ENCODE peak calls at places on chromosomes 12 and 14, in eight cellular contexts. U is colonic mucosa, H is GM23338, M is stomach, S is uterus, A is GM10248, N is WERI-Rb-1, Y is right lobe of liver. Q is an unnamed sample.

GRCh38 chr12:62003217-62003616 is 257.0 kb upstream of the USP15 start:
- DNase-seq in U (no peak), H (no peak), M (no peak), S (no peak), A (no peak), N (no peak), Y (no peak), Q (no peak)

GRCh38 chr12:117100251-117100650 is 1.0 kb upstream of the TESC start:
- DNase-seq in U (no peak), H (peak; percentile 69), M (no peak), S (no peak), A (no peak), N (peak; percentile 48), Y (no peak), Q (no peak)

GRCh38 chr14:62743569-62743968 is 301.7 kb downstream of the KCNH5 start:
- DNase-seq in U (no peak), H (peak; percentile 13), M (no peak), S (no peak), A (no peak), N (no peak), Y (no peak), Q (no peak)

GRCh38 chr12:2631613-2632350 is 163.0 kb upstream of the FKBP4 start:
- DNase-seq in U (no peak), H (no peak), M (no peak), S (no peak), A (no peak), N (no peak), Y (no peak), Q (no peak)

GRCh38 chr14:105378199-105378598 is 20.1 kb upstream of the TEX22 start:
- DNase-seq in U (no peak), H (no peak), M (no peak), S (no peak), A (no peak), N (no peak), Y (no peak), Q (no peak)

GRCh38 chr14:100726812-100727564 is at the start of gene DLK1:
- DNase-seq in U (no peak), H (peak; percentile 67), M (no peak), S (no peak), A (no peak), N (no peak), Y (no peak), Q (no peak)

GRCh38 chr12:132282950-132283771 is 46.2 kb downstream of the GALNT9 start:
- DNase-seq in U (no peak), H (peak; percentile 51), M (no peak), S (no peak), A (no peak), N (peak; percentile 87), Y (no peak), Q (no peak)

GRCh38 chr14:105646175-105646574 is 119.8 kb downstream of the TMEM121 start:
- DNase-seq in U (no peak), H (no peak), M (no peak), S (no peak), A (no peak), N (no peak), Y (peak; percentile 93), Q (no peak)

GRCh38 chr12:2396448-2396871 is 343.7 kb downstream of the CACNA1C start:
- DNase-seq in U (peak; percentile 22), H (no peak), M (no peak), S (peak; percentile 64), A (no peak), N (no peak), Y (no peak), Q (no peak)

GRCh38 chr12:81209001-81209400 is 131.1 kb downstream of the ACSS3 start:
- DNase-seq in U (no peak), H (no peak), M (no peak), S (peak; percentile 20), A (no peak), N (no peak), Y (no peak), Q (no peak)

GRCh38 chr14:59265808-59266207 is 77.3 kb downstream of the DAAM1 start:
- DNase-seq in U (no peak), H (no peak), M (no peak), S (no peak), A (no peak), N (no peak), Y (no peak), Q (peak; percentile 52)

GRCh38 chr14:104332634-104333270 is 194.4 kb downstream of the KIF26A start:
- DNase-seq in U (peak; percentile 12), H (no peak), M (peak; percentile 23), S (no peak), A (no peak), N (no peak), Y (peak; percentile 45), Q (no peak)

GRCh38 chr12:117404940-117405339 is 43.5 kb upstream of the NOS1 start:
- DNase-seq in U (no peak), H (no peak), M (no peak), S (no peak), A (no peak), N (no peak), Y (no peak), Q (no peak)

GRCh38 chr12:62044450-62044849 is 215.8 kb upstream of the USP15 start:
- DNase-seq in U (no peak), H (peak; percentile 21), M (no peak), S (no peak), A (no peak), N (no peak), Y (no peak), Q (no peak)

GRCh38 chr12:109445224-109445623 is 31.9 kb downstream of the KCTD10 start:
- DNase-seq in U (no peak), H (no peak), M (no peak), S (no peak), A (no peak), N (no peak), Y (no peak), Q (no peak)

GRCh38 chr14:85517113-85517688 is 12.7 kb upstream of the FLRT2 start:
- DNase-seq in U (no peak), H (no peak), M (no peak), S (no peak), A (no peak), N (no peak), Y (no peak), Q (no peak)

GRCh38 chr14:65879218-65880009 is 466.9 kb downstream of the FUT8 start:
- DNase-seq in U (no peak), H (no peak), M (no peak), S (no peak), A (no peak), N (no peak), Y (no peak), Q (no peak)

GRCh38 chr12:132937476-132937875 is 18.6 kb downstream of the ZNF605 start:
- DNase-seq in U (no peak), H (no peak), M (no peak), S (no peak), A (no peak), N (no peak), Y (no peak), Q (no peak)

GRCh38 chr12:115030017-115030416 is 346.0 kb upstream of the TBX3 start:
- DNase-seq in U (no peak), H (no peak), M (no peak), S (no peak), A (no peak), N (no peak), Y (no peak), Q (no peak)

GRCh38 chr12:115037830-115038229 is 353.9 kb upstream of the TBX3 start:
- DNase-seq in U (no peak), H (no peak), M (no peak), S (no peak), A (no peak), N (no peak), Y (peak; percentile 78), Q (no peak)

GRCh38 chr12:115035536-115036107 is 351.6 kb upstream of the TBX3 start:
- DNase-seq in U (no peak), H (no peak), M (no peak), S (no peak), A (no peak), N (no peak), Y (no peak), Q (no peak)
- TF ChIP-seq CTCF in U (no peak), H (no peak), M (no peak), S (no peak), A (no peak), N (no peak), Y (no peak), Q (no peak)

GRCh38 chr12:120337730-120338129 is 10.2 kb upstream of the PLA2G1B start:
- DNase-seq in U (no peak), H (no peak), M (no peak), S (no peak), A (no peak), N (no peak), Y (no peak), Q (no peak)
- TF ChIP-seq CTCF in U (no peak), H (no peak), M (no peak), S (no peak), A (no peak), N (no peak), Y (no peak), Q (no peak)

DNA sequence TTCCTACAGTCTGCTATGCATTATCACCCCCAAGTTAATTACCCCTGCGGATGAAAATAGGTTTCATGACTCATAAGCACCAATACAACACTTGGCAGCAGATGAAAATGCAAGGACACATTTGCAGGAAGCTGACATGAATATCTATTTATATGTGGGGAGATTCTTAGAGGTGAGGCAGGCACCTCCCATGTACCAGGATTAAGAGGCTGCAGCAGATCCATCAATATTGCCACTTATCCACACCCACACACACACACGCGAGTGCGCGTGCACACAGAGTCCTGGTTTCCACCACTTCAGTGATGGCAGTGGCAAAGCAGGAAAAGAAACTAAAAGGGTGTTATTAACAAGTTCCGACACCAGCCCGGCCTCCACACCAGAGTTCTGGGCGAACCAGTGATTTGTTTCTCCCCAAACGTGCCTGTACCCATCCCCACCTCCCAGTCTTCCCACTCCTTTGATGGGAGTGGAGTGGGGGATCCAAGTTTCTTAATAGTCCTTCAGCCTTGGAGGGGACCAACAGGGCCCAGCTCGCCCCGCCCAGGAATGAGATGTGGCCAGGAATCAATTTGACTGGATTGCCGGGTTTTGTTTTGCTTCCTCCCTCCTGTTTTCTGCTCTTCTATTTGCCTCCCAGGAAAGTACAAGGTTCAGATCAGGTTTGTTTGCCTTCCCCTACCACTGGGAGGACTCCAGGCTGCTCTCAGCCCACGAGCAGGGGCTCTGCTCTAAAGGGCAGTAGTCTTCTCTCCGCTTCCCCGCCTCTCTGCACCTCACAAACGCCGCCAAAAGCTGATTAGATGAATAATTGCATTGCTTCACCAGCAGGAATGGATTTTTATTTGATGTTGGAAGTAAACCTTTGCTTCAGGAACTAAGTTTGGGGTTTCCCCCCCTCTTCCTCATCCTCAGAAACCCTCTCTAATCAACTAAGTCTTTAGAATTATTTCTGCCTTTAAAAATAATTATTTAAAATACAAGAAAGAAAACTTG is 5.2 kb downstream of the IRF2BPL start:
- DNase-seq in U (peak; percentile 83), H (peak; percentile 71), M (peak; percentile 76), S (peak; percentile 76), A (no peak), N (no peak), Y (peak; percentile 93), Q (no peak)
- TF ChIP-seq CTCF in U (no peak), H (peak; percentile 18), M (peak; percentile 33), S (peak; percentile 61), A (no peak), N (no peak), Y (peak; percentile 19), Q (no peak)

DNA sequence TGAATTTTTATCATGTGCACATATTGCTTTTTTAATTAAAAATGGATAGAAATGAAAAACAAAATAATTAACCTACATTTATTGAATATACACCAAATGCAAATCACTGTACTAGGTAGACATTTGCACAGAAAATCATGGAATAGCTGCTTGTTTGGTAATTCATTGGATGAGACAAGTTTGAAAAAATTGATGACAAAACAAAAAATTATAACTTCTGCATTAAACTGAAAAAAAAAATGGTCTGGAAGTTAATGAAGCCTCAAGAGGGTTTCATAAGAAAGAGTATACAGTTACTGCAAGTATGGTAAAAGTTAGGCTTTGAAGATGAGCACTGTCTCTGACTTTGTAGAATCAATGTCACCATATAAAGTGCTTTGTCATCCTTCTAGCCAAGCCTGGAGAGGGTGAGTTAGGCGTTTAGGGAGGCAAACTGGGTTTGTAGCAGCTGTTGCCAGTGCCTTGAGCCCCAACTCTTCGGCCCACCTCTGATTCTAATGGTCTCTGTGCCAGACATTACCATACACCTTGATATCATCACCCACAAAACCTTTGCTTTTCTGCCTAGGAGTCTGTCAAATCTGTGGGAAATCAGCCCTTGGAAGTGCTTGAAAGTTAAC is 291.1 kb upstream of the CLEC14A start:
- DNase-seq in U (no peak), H (no peak), M (no peak), S (no peak), A (no peak), N (no peak), Y (no peak), Q (no peak)
- TF ChIP-seq CTCF in U (no peak), H (no peak), M (no peak), S (no peak), A (no peak), N (no peak), Y (no peak), Q (no peak)

Q was measured in CD14-positive monocyte.